ENCODE peak calls at places on chromosomes 13 and 19, in ten cellular contexts. D is H1; C is heart right ventricle; U is endodermal cell; F is A549; N is CD8-positive, alpha-beta T cell; X is keratinocyte; Y is suprapubic skin; V is upper lobe of right lung; T is HL-60. P is an unnamed sample.

GRCh38 chr13:66888698-66889097 is 341.4 kb downstream of the PCDH9 start:
- DNase-seq in N (no peak), V (no peak), U (no peak), T (no peak), F (no peak), X (no peak), D (no peak), Y (no peak), C (no peak), P (no peak)

GRCh38 chr19:57063070-57063469 is 56.7 kb upstream of the USP29 start:
- DNase-seq in N (no peak), Y (no peak), V (no peak), C (no peak), X (no peak), F (no peak), T (no peak), D (no peak), U (no peak), P (no peak)

GRCh38 chr13:97454699-97455098 is 20.7 kb downstream of the RAP2A start:
- DNase-seq in F (no peak), Y (no peak), U (no peak), N (no peak), X (no peak), V (no peak), T (no peak), D (no peak), C (no peak), P (no peak)

GRCh38 chr13:105918842-105919741 is 616.4 kb downstream of the EFNB2 start:
- DNase-seq in C (no peak), V (no peak), N (no peak), F (peak), D (no peak), U (peak), T (no peak), Y (no peak), X (peak), P (no peak)

GRCh38 chr19:36246006-36246391 is 31.1 kb downstream of the ZNF146 start:
- DNase-seq in Y (no peak), U (no peak), T (no peak), F (no peak), V (no peak), N (no peak), C (no peak), X (no peak), D (no peak), P (no peak)

GRCh38 chr19:3565177-3565576 is 7.6 kb upstream of the HMG20B start:
- DNase-seq in Y (no peak), D (no peak), X (no peak), U (no peak), N (no peak), C (no peak), V (no peak), T (no peak), F (peak), P (no peak)

GRCh38 chr19:55066107-55066709 is 3.3 kb upstream of the RDH13 start:
- DNase-seq in U (peak), T (no peak), F (no peak), D (no peak), N (no peak), X (no peak), Y (no peak), C (no peak), V (no peak), P (no peak)

GRCh38 chr19:35673121-35673804 is 6.9 kb downstream of the UPK1A start:
- DNase-seq in U (peak), V (peak), X (peak), F (peak), D (peak), T (no peak), C (no peak), Y (no peak), N (peak), P (no peak)

GRCh38 chr13:60286707-60287106 is 110.3 kb upstream of the TDRD3 start:
- DNase-seq in T (no peak), X (no peak), C (no peak), V (no peak), D (no peak), F (no peak), U (no peak), Y (no peak), N (no peak), P (no peak)

GRCh38 chr13:80296638-80297037 is 44.3 kb downstream of the SPRY2 start:
- DNase-seq in X (no peak), D (no peak), F (no peak), Y (no peak), U (peak), V (no peak), N (no peak), C (no peak), T (peak), P (no peak)

GRCh38 chr13:21517576-21517975 is 58.5 kb upstream of the ZDHHC20 start:
- DNase-seq in N (no peak), F (no peak), V (peak), C (no peak), Y (no peak), T (no peak), U (no peak), D (no peak), X (no peak), P (no peak)

GRCh38 chr19:31725051-31725450 is 375.8 kb upstream of the TSHZ3 start:
- DNase-seq in V (no peak), D (no peak), U (no peak), N (no peak), T (no peak), C (no peak), X (no peak), F (no peak), Y (no peak), P (no peak)

GRCh38 chr13:100721885-100722512 is 47.4 kb upstream of the TMTC4 start:
- DNase-seq in U (peak), X (no peak), N (peak), Y (no peak), T (peak), F (peak), V (no peak), C (peak), D (peak), P (no peak)

GRCh38 chr19:18379803-18380747 is 5.9 kb upstream of the GDF15 start:
- DNase-seq in N (no peak), T (peak), V (peak), U (peak), Y (peak), D (no peak), X (no peak), F (peak), C (peak), P (no peak)

GRCh38 chr13:114115191-114115671 is 17.2 kb downstream of the RASA3 start:
- DNase-seq in N (peak), C (peak), V (peak), D (no peak), U (peak), F (no peak), Y (peak), X (no peak), T (peak), P (no peak)

GRCh38 chr13:48496796-48497195 is 36.1 kb downstream of the RCBTB2 start:
- DNase-seq in X (no peak), Y (no peak), U (no peak), T (no peak), C (no peak), D (no peak), V (no peak), F (no peak), N (no peak), P (no peak)

GRCh38 chr19:13234518-13234917 is 84.3 kb downstream of the IER2 start:
- DNase-seq in V (peak), X (no peak), N (peak), Y (no peak), T (peak), D (peak), F (peak), C (peak), U (peak), P (no peak)

GRCh38 chr13:28551498-28551895 is 56.6 kb upstream of the FLT1 start:
- DNase-seq in F (no peak), U (no peak), C (no peak), X (no peak), Y (no peak), V (no peak), D (no peak), T (no peak), N (no peak), P (no peak)

GRCh38 chr13:99501952-99502310 is 659 bp downstream of the TM9SF2 start:
- DNase-seq in X (no peak), U (no peak), V (no peak), F (no peak), D (no peak), C (no peak), T (peak), Y (peak), N (peak), P (no peak)

GRCh38 chr19:55229789-55230182 is 1.2 kb upstream of the TMEM86B start:
- DNase-seq in D (no peak), Y (no peak), T (no peak), X (no peak), F (no peak), V (no peak), U (no peak), C (no peak), N (no peak), P (no peak)

GRCh38 chr19:14056069-14056666 is 5.7 kb downstream of the PALM3 start:
- DNase-seq in C (no peak), T (no peak), D (no peak), X (no peak), N (no peak), U (no peak), F (no peak), V (no peak), Y (no peak), P (no peak)

GRCh38 chr19:15304140-15304705 is 28.1 kb downstream of the BRD4 start:
- DNase-seq in T (no peak), D (no peak), U (no peak), V (peak), F (no peak), X (no peak), Y (peak), C (peak), N (no peak), P (no peak)

GRCh38 chr13:113956571-113956970 is 17.3 kb downstream of the C13orf46 start:
- DNase-seq in D (no peak), V (no peak), N (no peak), T (no peak), F (no peak), C (no peak), Y (peak), X (no peak), U (no peak), P (no peak)

GRCh38 chr19:34366670-34367423 is 1.9 kb downstream of the GPI start:
- DNase-seq in N (no peak), Y (no peak), C (no peak), T (peak), U (no peak), X (no peak), V (no peak), F (no peak), D (no peak), P (no peak)

GRCh38 chr13:37429976-37430375 is 168.6 kb downstream of the POSTN start:
- DNase-seq in D (no peak), T (no peak), Y (no peak), C (no peak), U (no peak), V (no peak), F (no peak), X (no peak), N (no peak), P (no peak)

GRCh38 chr19:5622465-5623396 is at the start of the genes SAFB and SAFB2:
- DNase-seq in T (peak), V (peak), U (peak), C (peak), D (peak), F (peak), N (peak), X (peak), Y (peak), P (peak)
- TF ChIP-seq CTCF in T (no peak), V (no peak), U (no peak), C (no peak), D (no peak), F (no peak), N (no peak), X (no peak), Y (no peak), P (no peak)

GRCh38 chr13:51292000-51292550 is 47.4 kb upstream of the SERPINE3 start:
- DNase-seq in D (no peak), C (no peak), V (no peak), U (no peak), T (no peak), N (no peak), F (no peak), Y (no peak), X (no peak), P (no peak)
- H3K27ac ChIP-seq in D (no peak), C (no peak), V (no peak), U (no peak), T (no peak), N (no peak), F (no peak), Y (no peak), X (no peak), P (peak)

GRCh38 chr19:10497371-10497770 is 5.8 kb downstream of the KEAP1 start:
- DNase-seq in F (no peak), C (no peak), D (no peak), V (no peak), X (no peak), T (no peak), Y (no peak), N (no peak), U (no peak), P (no peak)
- TF ChIP-seq CTCF in F (no peak), C (no peak), D (no peak), V (no peak), X (no peak), T (no peak), Y (no peak), N (no peak), U (no peak), P (no peak)

DNA sequence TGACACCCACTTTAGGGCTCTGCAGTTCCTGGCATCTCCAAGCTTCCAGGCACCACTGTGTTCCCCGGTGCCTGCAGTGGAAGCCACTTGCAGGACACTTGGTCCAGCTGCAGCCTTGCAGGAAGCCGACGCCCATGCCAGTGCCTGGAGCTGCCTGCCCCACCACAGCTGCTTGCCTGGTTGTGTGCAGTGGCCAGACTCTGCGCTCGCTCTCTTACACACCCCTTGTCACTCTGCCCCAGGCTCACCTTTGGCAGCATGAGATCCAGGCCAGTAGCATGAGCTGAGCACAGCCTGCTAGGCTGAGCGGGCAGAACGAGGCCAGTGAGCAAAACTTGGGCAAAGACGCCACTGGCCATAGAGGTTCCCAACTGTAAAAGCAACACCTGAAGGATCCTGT is 57.7 kb downstream of the SLITRK1 start:
- DNase-seq in F (no peak), T (no peak), D (no peak), C (no peak), V (no peak), U (peak), X (no peak), N (no peak), Y (no peak), P (no peak)
- H3K27ac ChIP-seq in F (no peak), T (no peak), D (no peak), C (no peak), V (no peak), U (no peak), X (no peak), N (no peak), Y (no peak), P (no peak)

P was measured in coronary artery.